ENCODE peak calls at places on chromosomes 13 and 19, in four cellular contexts. G is astrocyte of the spinal cord; L is CD8-positive, alpha-beta T cell; Z is fibroblast of mammary gland. I is an unnamed sample.

GRCh38 chr19:37698216-37698615 is 21.3 kb downstream of the ZNF607 start:
- DNase-seq in Z (no peak), L (no peak), G (no peak), I (no peak)

GRCh38 chr19:50728084-50728737 is 5.0 kb downstream of the CLEC11A start:
- DNase-seq in L (peak), G (peak), Z (peak), I (no peak)

GRCh38 chr13:90448466-90449037 is 898.9 kb upstream of the MIR17HG start:
- DNase-seq in Z (no peak), L (no peak), G (no peak), I (no peak)

GRCh38 chr13:100828226-100828625 is 153.6 kb upstream of the TMTC4 start:
- DNase-seq in Z (no peak), L (no peak), G (no peak), I (no peak)

GRCh38 chr19:11092181-11092538 is 2.9 kb downstream of the LDLR start:
- DNase-seq in Z (peak), L (no peak), G (peak), I (peak)

GRCh38 chr19:34960103-34960805 is 3.8 kb downstream of the ZNF792 start:
- DNase-seq in L (no peak), Z (peak), G (peak), I (no peak)

GRCh38 chr19:6099633-6100032 is 10.7 kb downstream of the RFX2 start:
- DNase-seq in L (no peak), Z (no peak), G (no peak), I (no peak)

GRCh38 chr13:34294483-34295129 is 476.7 kb downstream of the RFC3 start:
- DNase-seq in L (no peak), Z (no peak), G (peak), I (no peak)

DNA sequence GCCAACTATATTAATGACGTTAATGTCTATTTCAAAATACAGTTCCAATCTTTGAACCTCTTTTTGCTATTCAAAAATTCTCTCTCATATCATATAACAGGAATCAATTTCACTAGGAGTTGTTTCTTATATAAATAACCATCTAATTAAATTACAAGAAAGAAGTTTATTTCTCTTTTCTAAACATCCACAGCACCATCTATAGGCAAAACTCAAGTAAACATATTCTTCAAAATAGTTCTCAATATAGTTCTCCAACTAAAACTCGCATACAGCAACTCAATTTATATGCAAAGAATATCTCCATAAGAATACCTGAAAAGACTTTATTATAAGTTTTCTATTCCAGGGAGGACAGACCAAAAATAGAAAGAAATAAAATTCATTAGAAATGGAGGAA is 65.6 kb downstream of the RBM26 start:
- DNase-seq in G (no peak), Z (no peak), L (no peak), I (no peak)
- TF ChIP-seq CTCF in G (no peak), Z (no peak), L (no peak), I (no peak)

GRCh38 chr13:113445791-113446487 is 7.3 kb downstream of the ADPRHL1 start:
- DNase-seq in Z (no peak), G (no peak), L (no peak), I (no peak)
- H3K4me3 ChIP-seq in Z (no peak), G (no peak), L (no peak), I (no peak)

GRCh38 chr13:98482476-98483444 is 94.1 kb downstream of the STK24 start:
- DNase-seq in L (no peak), Z (peak), G (peak), I (no peak)
- TF ChIP-seq CTCF in L (no peak), Z (no peak), G (peak), I (peak)

DNA sequence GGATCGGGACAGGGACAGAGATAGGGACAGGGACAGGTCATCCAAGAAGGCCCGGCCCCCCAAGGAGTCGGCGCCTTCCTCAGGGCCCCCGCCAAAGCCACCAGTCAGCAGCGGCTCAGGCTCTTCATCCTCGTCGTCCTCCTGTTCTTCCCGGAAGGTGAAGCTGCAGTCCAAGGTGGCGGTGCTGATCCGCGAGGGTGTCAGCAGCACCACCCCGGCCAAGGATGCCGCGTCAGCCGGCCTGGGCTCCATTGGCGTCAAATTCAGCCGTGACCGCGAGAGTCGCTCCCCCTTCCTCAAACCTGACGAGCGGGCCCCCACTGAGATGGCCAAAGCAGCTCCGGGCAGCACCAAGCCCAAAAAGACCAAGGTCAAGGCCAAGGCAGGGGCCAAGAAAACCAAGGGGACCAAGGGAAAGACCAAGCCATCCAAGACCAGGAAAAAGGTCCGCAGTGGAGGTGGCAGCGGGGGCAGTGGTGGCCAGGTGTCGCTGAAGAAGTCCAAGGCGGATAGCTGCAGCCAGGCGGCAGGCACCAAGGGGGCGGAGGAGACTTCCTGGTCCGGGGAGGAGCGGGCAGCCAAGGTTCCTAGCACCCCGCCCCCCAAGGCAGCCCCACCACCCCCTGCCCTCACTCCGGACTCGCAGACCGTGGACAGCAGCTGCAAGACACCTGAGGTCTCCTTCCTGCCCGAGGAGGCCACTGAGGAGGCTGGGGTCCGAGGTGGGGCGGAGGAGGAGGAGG is 10.9 kb downstream of the SCAF1 start:
- DNase-seq in Z (no peak), L (no peak), G (no peak), I (no peak)
- H3K4me3 ChIP-seq in Z (no peak), L (no peak), G (no peak), I (no peak)

GRCh38 chr13:41919031-41919740 is 41.7 kb downstream of the VWA8 start:
- DNase-seq in G (no peak), Z (no peak), L (no peak), I (no peak)
- TF ChIP-seq CTCF in G (no peak), Z (no peak), L (no peak), I (no peak)

GRCh38 chr19:1505991-1506881 is 6.6 kb downstream of the ADAMTSL5 start:
- DNase-seq in Z (no peak), G (no peak), L (no peak), I (no peak)

GRCh38 chr19:1505012-1505411 is 7.8 kb downstream of the ADAMTSL5 start:
- DNase-seq in L (no peak), Z (no peak), G (no peak), I (no peak)

GRCh38 chr19:1508507-1508856 is 4.3 kb downstream of the ADAMTSL5 start:
- DNase-seq in L (no peak), G (no peak), Z (no peak), I (no peak)

GRCh38 chr19:1507763-1508506 is 4.9 kb downstream of the ADAMTSL5 start:
- DNase-seq in Z (peak), G (peak), L (peak), I (peak)

GRCh38 chr19:1507192-1507660 is 5.6 kb downstream of the ADAMTSL5 start:
- DNase-seq in G (no peak), Z (no peak), L (no peak), I (no peak)
- H3K4me3 ChIP-seq in G (no peak), Z (peak), L (peak), I (peak)

I was measured in epithelial cell of proximal tubule.